ENCODE peak calls at places on chromosomes 16 and 17, in nine cellular contexts. B, O, S, A, E, M, Y, D and V are unnamed samples.
A peak's percentile ranks its signal among the peaks of the same experiment; 100 is the strongest.

GRCh38 chr17:43085489-43085888 is 39.7 kb downstream of the BRCA1 start:
- DNase-seq in B (no peak), O (no peak), S (no peak), A (no peak), E (no peak), M (no peak), Y (no peak), D (no peak), V (no peak)

GRCh38 chr16:58047557-58048348 is 22.2 kb downstream of the MMP15 start:
- DNase-seq in B (no peak), O (no peak), S (no peak), A (no peak), E (no peak), M (no peak), Y (no peak), D (no peak), V (peak; percentile 65)

GRCh38 chr16:51538707-51539604 is 387.9 kb upstream of the SALL1 start:
- DNase-seq in B (no peak), O (peak; percentile 67), S (peak; percentile 83), A (peak; percentile 80), E (peak; percentile 60), M (no peak), Y (peak; percentile 51), D (no peak), V (no peak)

GRCh38 chr16:31508706-31509523 is 724 bp upstream of the RUSF1 start:
- DNase-seq in B (no peak), O (no peak), S (peak; percentile 72), A (no peak), E (no peak), M (no peak), Y (no peak), D (no peak), V (no peak)

GRCh38 chr16:27313422-27314160 is at the start of gene IL4R:
- DNase-seq in B (no peak), O (peak; percentile 38), S (peak; percentile 88), A (peak; percentile 80), E (peak; percentile 82), M (peak; percentile 65), Y (no peak), D (no peak), V (peak; percentile 76)

GRCh38 chr17:66326476-66327047 is 24.1 kb downstream of the PRKCA start:
- DNase-seq in B (no peak), O (no peak), S (no peak), A (no peak), E (no peak), M (no peak), Y (no peak), D (no peak), V (no peak)

GRCh38 chr16:85384831-85385462 is 228.2 kb upstream of the GSE1 start:
- DNase-seq in B (no peak), O (no peak), S (no peak), A (no peak), E (peak; percentile 33), M (no peak), Y (peak; percentile 98), D (no peak), V (peak; percentile 7)

GRCh38 chr17:17414316-17414937 is 62.4 kb upstream of the MED9 start:
- DNase-seq in B (no peak), O (no peak), S (peak; percentile 86), A (no peak), E (no peak), M (no peak), Y (peak; percentile 45), D (peak; percentile 54), V (no peak)